ENCODE peak calls at places on chromosomes 4 and X, in seven cellular contexts. Z, J, Y, B, U, Q and L are unnamed samples. For H3K9me3 and H3K27me3, the result is how much of the 10 kb centered on the place peaks cover.

GRCh38 chr4:177480796-177481195 is 38.6 kb upstream of the AGA start:
- DNase-seq in B (peak), Y (no peak), Z (no peak), Q (no peak), J (no peak), U (no peak), L (no peak)

GRCh38 chr4:22522206-22522605 is 6.3 kb upstream of the ADGRA3 start:
- DNase-seq in B (no peak), U (no peak), Z (no peak), Y (no peak), Q (no peak), J (no peak), L (no peak)

GRCh38 chr4:81580346-81581013 is 108.8 kb upstream of the RASGEF1B start:
- DNase-seq in J (no peak), Q (no peak), U (no peak), B (no peak), Y (no peak), Z (no peak), L (no peak)

GRCh38 chr4:17468638-17469221 is 43.2 kb downstream of the QDPR start:
- DNase-seq in J (no peak), Z (peak), B (peak), Y (no peak), U (peak), Q (no peak), L (no peak)

GRCh38 chrX:38358274-38358673 is 5.9 kb downstream of the OTC start:
- DNase-seq in B (no peak), J (no peak), Z (no peak), Q (no peak), Y (no peak), U (no peak), L (no peak)

GRCh38 chr4:72604324-72604723 is 35.3 kb upstream of the ADAMTS3 start:
- DNase-seq in Q (no peak), U (no peak), Z (no peak), Y (no peak), J (no peak), B (peak), L (peak)

GRCh38 chrX:118976599-118977340 is 2.4 kb downstream of the LONRF3 start:
- DNase-seq in Q (no peak), B (peak), J (peak), Z (no peak), Y (peak), U (peak), L (peak)

GRCh38 chr4:38489924-38490639 is 173.9 kb upstream of the KLF3 start:
- DNase-seq in B (peak), Z (no peak), Y (no peak), J (no peak), Q (no peak), U (peak), L (peak)

GRCh38 chr4:6177587-6178197 is 22.7 kb downstream of the JAKMIP1 start:
- DNase-seq in Q (peak), J (no peak), Z (no peak), Y (no peak), B (no peak), U (no peak), L (no peak)

GRCh38 chr4:26871611-26872010 is 11.0 kb downstream of the STIM2 start:
- DNase-seq in B (peak), Y (no peak), J (no peak), Q (no peak), Z (peak), U (no peak), L (peak)

GRCh38 chr4:107592518-107592917 is 127.5 kb downstream of the PAPSS1 start:
- DNase-seq in J (no peak), U (no peak), Q (no peak), Y (no peak), B (no peak), Z (no peak), L (no peak)

GRCh38 chr4:73726000-73726399 is 14.4 kb upstream of the CXCL8 start:
- DNase-seq in U (no peak), Z (no peak), J (no peak), Q (no peak), Y (no peak), B (peak), L (peak)

GRCh38 chr4:19178835-19179234 is 1072.9 kb upstream of the SLIT2 start:
- DNase-seq in Z (no peak), Q (no peak), Y (no peak), B (no peak), U (no peak), J (no peak), L (peak)

GRCh38 chr4:183094393-183095198 is 4.5 kb upstream of the WWC2 start:
- DNase-seq in Z (no peak), Y (no peak), B (peak), Q (no peak), U (no peak), J (no peak), L (no peak)

GRCh38 chr4:38650133-38650532 is 13.9 kb upstream of the KLF3 start:
- DNase-seq in Y (no peak), U (peak), Q (no peak), B (no peak), Z (no peak), J (no peak), L (no peak)

GRCh38 chr4:173002840-173003561 is 165.6 kb upstream of the GALNT7 start:
- DNase-seq in Y (no peak), J (no peak), B (no peak), Q (no peak), Z (no peak), U (no peak), L (no peak)

GRCh38 chr4:99824070-99824599 is 7.5 kb downstream of the DAPP1 start:
- DNase-seq in Q (no peak), U (no peak), B (no peak), Y (no peak), Z (no peak), J (no peak), L (no peak)

GRCh38 chr4:38413524-38414341 is 250.3 kb upstream of the KLF3 start:
- DNase-seq in U (peak), B (no peak), Z (no peak), Q (no peak), J (no peak), Y (no peak), L (no peak)

GRCh38 chr4:77052352-77052751 is 23.4 kb downstream of the CCNI start:
- DNase-seq in Z (peak), J (no peak), U (peak), B (peak), Y (no peak), Q (peak), L (peak)

GRCh38 chrX:9464435-9465371 is at the start of gene TBL1X:
- DNase-seq in Z (peak), Q (peak), B (peak), U (no peak), Y (peak), J (peak), L (peak)

GRCh38 chr4:108247511-108248088 is 78.9 kb upstream of the LEF1 start:
- DNase-seq in U (no peak), Q (no peak), J (no peak), Z (peak), Y (no peak), B (no peak), L (no peak)

GRCh38 chr4:52861879-52862604 is at the start of gene RASL11B:
- DNase-seq in Z (peak), B (peak), Y (peak), U (peak), Q (no peak), J (peak), L (peak)

GRCh38 chrX:9882669-9883446 is 84.3 kb upstream of the CLDN34 start:
- DNase-seq in Y (no peak), Q (no peak), U (peak), J (no peak), B (no peak), Z (peak), L (no peak)

DNA sequence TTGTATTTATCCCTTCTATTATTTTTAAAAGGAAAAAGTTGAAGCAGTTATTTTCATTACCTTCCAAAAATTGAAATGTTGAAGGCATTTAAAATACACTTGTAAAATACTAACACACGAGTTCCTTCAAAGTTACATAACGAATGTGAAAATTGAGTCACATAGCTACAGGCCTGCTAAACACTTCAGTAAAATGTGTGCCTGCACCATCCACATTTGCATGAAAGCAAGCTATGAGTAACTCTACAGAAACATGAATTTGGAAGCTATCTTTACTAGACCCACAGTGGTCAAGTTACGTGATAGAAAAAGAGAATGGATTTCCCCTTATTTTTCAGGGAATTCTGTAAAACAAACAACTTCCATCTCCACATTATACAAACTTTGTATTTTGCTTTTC is 1148.8 kb upstream of the PCDH7 start:
- DNase-seq in Q (no peak), B (no peak), Z (peak), Y (no peak), U (no peak), J (no peak), L (no peak)
- H3K9me3 ChIP-seq in Q (under half), B (under half), Z (under half), Y (under half), U (under half), J (under half), L (under half)

GRCh38 chr4:151673913-151674520 is 86.8 kb downstream of the GATB start:
- DNase-seq in U (peak), J (no peak), Q (no peak), Z (no peak), Y (no peak), B (no peak), L (no peak)

GRCh38 chr4:151672996-151673395 is 87.8 kb downstream of the GATB start:
- DNase-seq in Q (no peak), Z (no peak), B (no peak), J (no peak), U (no peak), Y (no peak), L (no peak)

GRCh38 chr4:151675366-151676060 is 85.3 kb downstream of the GATB start:
- DNase-seq in Q (no peak), Z (peak), J (no peak), U (no peak), Y (no peak), B (peak), L (no peak)

GRCh38 chr4:151676301-151676700 is 84.5 kb downstream of the GATB start:
- DNase-seq in Q (no peak), Z (no peak), B (peak), J (no peak), Y (no peak), U (no peak), L (peak)

GRCh38 chr4:151674804-151675290 is 86.0 kb downstream of the GATB start:
- DNase-seq in Q (no peak), Y (no peak), B (peak), J (no peak), U (peak), Z (peak), L (no peak)
- H3K4me3 ChIP-seq in Q (no peak), Y (no peak), B (peak), J (peak), U (no peak), Z (no peak), L (no peak)

DNA sequence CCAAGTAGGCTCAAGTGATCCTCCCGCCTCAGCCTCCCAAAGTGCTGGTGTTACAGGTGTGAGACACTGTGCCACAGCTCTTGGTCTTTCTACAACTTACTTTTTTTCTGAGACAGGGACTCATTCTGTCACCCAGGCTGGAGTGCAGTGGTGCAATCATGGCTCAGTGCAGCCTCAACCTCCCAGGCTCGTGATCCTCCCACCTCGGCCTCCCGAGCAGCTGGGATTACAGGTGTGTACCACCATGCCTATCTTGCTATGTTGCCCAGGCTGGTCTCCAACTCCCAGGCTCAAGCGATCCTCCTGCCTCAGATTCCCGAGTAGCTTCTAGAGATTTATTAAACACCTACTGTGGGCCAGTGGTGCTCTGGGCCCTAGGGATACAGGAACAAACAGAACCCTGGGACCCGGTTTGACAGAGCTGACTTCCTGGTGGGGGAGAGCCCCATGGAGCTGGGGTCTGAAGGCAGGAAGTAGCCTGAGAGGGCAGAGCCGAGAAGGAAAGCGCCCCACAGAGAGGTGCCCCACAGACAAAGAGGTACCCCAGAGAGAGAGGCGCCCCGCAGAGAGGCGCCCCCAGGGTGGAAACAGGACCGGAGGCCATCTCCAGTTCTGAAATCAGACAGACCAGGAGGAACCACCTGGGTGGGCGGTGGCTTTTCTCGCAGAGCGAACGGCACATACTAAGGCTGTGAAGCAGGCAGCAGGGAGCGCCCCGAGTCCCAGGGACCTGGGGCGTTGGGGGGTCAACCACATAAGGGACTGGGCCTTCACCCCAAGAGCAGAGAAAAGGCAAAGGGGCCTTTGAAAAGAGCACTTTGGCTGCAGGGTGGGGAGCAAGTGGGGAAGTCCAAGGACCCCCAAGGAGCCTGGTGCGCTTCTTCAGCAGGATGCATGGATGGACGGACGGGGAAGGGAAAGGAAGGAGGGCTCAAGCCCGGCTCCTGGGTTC is 5.0 kb downstream of the IRAK1 start:
- DNase-seq in Q (no peak), Z (no peak), U (no peak), Y (no peak), J (no peak), B (no peak), L (no peak)
- H3K27me3 ChIP-seq in Q (under half), Z (under half), U (under half), Y (under half), J (under half), B (under half), L (under half)

GRCh38 chr4:155338196-155338595 is 38.6 kb downstream of the MAP9 start:
- DNase-seq in B (no peak), Z (no peak), J (no peak), Y (no peak), Q (no peak), U (no peak), L (no peak)
- H3K9me3 ChIP-seq in B (under half), Z (under half), J (under half), Y (under half), Q (under half), U (under half), L (under half)